ENCODE peak calls at places on chromosomes 5 and 9, in five cellular contexts. P is MCF 10A, O is activated T-cell treated with anti-CD3 and anti-CD28 coated beads for 1 hour, R is hepatocyte, T is NCI-H2029 treated with DMSO at 0.1 percent for 48 hours. G is an unnamed sample.

GRCh38 chr5:159047081-159047480 is 52.6 kb downstream of the EBF1 start:
- DNase-seq in R (no peak), P (peak), T (no peak), O (no peak), G (no peak)

GRCh38 chr5:53008751-53009150 is 19.6 kb downstream of the ITGA2 start:
- DNase-seq in T (no peak), R (no peak), O (no peak), P (peak), G (no peak)

GRCh38 chr5:143759368-143760136 is 52.4 kb upstream of the HMHB1 start:
- DNase-seq in R (no peak), O (no peak), P (no peak), T (no peak), G (no peak)

GRCh38 chr5:74870299-74871067 is 4.3 kb upstream of the FAM169A start:
- DNase-seq in R (no peak), O (no peak), P (no peak), T (no peak), G (no peak)

GRCh38 chr5:64655596-64655995 is 34.7 kb upstream of the SHISAL2B start:
- DNase-seq in P (no peak), R (no peak), O (no peak), T (no peak), G (no peak)

GRCh38 chr5:173688708-173689107 is 72.3 kb upstream of the BOD1 start:
- DNase-seq in O (no peak), R (no peak), P (no peak), T (no peak), G (no peak)

GRCh38 chr9:34994429-34995287 is 5.1 kb downstream of the DNAJB5 start:
- DNase-seq in R (peak), O (no peak), T (peak), P (peak), G (no peak)

GRCh38 chr5:121962943-121963342 is 1.2 kb downstream of the SRFBP1 start:
- DNase-seq in R (no peak), T (no peak), P (no peak), O (no peak), G (no peak)

GRCh38 chr5:55036477-55036876 is 12.4 kb downstream of the GZMK start:
- DNase-seq in T (no peak), O (no peak), P (no peak), R (no peak), G (no peak)